ENCODE peak calls at places on chromosome X, in six cellular contexts. I is GM20000, O is H1, W is colonic mucosa, Q is PC-9, L is lung. D is an unnamed sample.

GRCh38 chrX:103845165-103845653 is 13.2 kb upstream of the RAB9B start:
- DNase-seq in I (peak; percentile 31), O (peak; percentile 29), W (peak; percentile 80), Q (peak; percentile 36), L (peak; percentile 56), D (peak; percentile 23)

GRCh38 chrX:111519215-111519614 is 7.8 kb downstream of the SERTM2 start:
- DNase-seq in I (no peak), O (no peak), W (no peak), Q (no peak), L (no peak), D (no peak)

GRCh38 chrX:27735914-27736313 is 71.9 kb upstream of the MAGEB10 start:
- DNase-seq in I (no peak), O (no peak), W (no peak), Q (no peak), L (no peak), D (no peak)

GRCh38 chrX:48910926-48911406 is 480 bp downstream of the SLC35A2 start:
- DNase-seq in I (no peak), O (no peak), W (no peak), Q (no peak), L (no peak), D (no peak)

GRCh38 chrX:154064637-154065435 is 32.7 kb downstream of the MECP2 start:
- DNase-seq in I (no peak), O (no peak), W (no peak), Q (no peak), L (no peak), D (no peak)

GRCh38 chrX:26008042-26008441 is 130.1 kb upstream of the MAGEB18 start:
- DNase-seq in I (no peak), O (no peak), W (no peak), Q (no peak), L (no peak), D (no peak)

GRCh38 chrX:113399501-113400192 is 559.0 kb upstream of the AMOT start:
- DNase-seq in I (no peak), O (no peak), W (no peak), Q (peak; percentile 61), L (no peak), D (no peak)

GRCh38 chrX:24081661-24082154 is 27.0 kb downstream of the EIF2S3 start:
- DNase-seq in I (no peak), O (peak; percentile 9), W (peak; percentile 58), Q (peak; percentile 77), L (no peak), D (peak; percentile 70)

GRCh38 chrX:7147978-7148824 is at the start of gene PUDP:
- DNase-seq in I (peak; percentile 92), O (no peak), W (peak; percentile 88), Q (peak; percentile 75), L (peak; percentile 87), D (peak; percentile 89)

GRCh38 chrX:129979207-129979920 is 3.1 kb upstream of the BCORL1 start:
- DNase-seq in I (no peak), O (no peak), W (peak; percentile 20), Q (no peak), L (no peak), D (no peak)

GRCh38 chrX:123217077-123217476 is 33.0 kb downstream of the GRIA3 start:
- DNase-seq in I (no peak), O (no peak), W (no peak), Q (no peak), L (no peak), D (no peak)

GRCh38 chrX:101619336-101619735 is 1.5 kb upstream of the ARMCX6 start:
- DNase-seq in I (no peak), O (no peak), W (no peak), Q (no peak), L (no peak), D (no peak)

GRCh38 chrX:48975041-48975440 is 3.4 kb upstream of the KCND1 start:
- DNase-seq in I (no peak), O (no peak), W (no peak), Q (no peak), L (no peak), D (no peak)

GRCh38 chrX:37353646-37354045 is 4.5 kb downstream of the PRRG1 start:
- DNase-seq in I (no peak), O (no peak), W (no peak), Q (peak; percentile 33), L (no peak), D (no peak)

GRCh38 chrX:37347420-37347819 is 1.7 kb upstream of the PRRG1 start:
- DNase-seq in I (no peak), O (no peak), W (no peak), Q (no peak), L (no peak), D (no peak)

GRCh38 chrX:37349131-37350033 is at the start of gene PRRG1:
- DNase-seq in I (no peak), O (peak; percentile 41), W (peak; percentile 78), Q (peak; percentile 69), L (peak; percentile 70), D (peak; percentile 83)

GRCh38 chrX:37350034-37350365 is 836 bp downstream of the PRRG1 start:
- DNase-seq in I (no peak), O (no peak), W (no peak), Q (no peak), L (no peak), D (no peak)

GRCh38 chrX:37348237-37349130 is 680 bp upstream of the PRRG1 start:
- DNase-seq in I (no peak), O (no peak), W (no peak), Q (no peak), L (no peak), D (no peak)
- TF ChIP-seq CTCF in I (no peak), O (no peak), W (no peak), Q (no peak), L (no peak), D (no peak)

DNA sequence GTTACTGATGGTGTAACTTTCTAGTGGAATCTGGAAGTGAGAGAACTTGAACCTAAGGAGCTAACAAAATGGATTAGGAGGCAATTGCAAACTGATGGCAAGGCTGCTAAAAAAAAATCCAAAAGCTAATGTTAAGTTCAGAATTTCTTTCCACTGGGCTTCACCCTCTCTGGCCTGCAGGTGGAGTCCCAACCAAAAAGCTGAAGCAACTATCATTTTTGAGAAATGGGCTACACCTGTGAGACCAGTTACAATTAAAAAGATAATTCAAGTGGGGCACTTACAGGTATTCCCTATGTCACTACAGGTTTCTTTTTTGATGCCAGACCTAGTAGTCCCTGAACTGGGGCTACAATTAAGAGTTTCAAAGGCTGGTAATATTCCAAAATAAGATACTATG is 142.1 kb upstream of the FTHL17 start:
- DNase-seq in I (peak; percentile 11), O (no peak), W (no peak), Q (no peak), L (no peak), D (no peak)
- TF ChIP-seq CTCF in I (no peak), O (no peak), W (peak; percentile 38), Q (peak; percentile 68), L (no peak), D (no peak)

DNA sequence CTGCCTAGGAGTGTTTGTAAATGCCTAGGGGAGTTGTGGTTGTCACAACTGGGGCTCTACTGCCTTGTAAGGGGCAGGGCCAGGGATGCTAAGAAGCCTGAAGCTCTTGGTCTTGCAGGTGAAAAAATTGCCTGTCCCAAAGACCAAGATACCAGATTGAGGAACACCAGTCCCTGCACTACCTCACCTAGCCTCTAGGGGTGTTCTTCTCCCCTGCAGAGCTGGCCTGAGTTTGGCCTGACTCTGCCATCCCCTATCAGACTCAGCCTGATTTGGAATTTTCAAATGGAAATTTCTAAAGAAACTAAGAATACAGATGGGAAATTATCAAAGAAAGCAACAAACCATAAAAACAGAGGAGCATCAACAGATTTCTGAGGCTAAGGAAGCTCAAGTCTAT is 90.4 kb downstream of the ZC4H2 start:
- DNase-seq in I (no peak), O (no peak), W (peak; percentile 30), Q (no peak), L (no peak), D (no peak)
- TF ChIP-seq CTCF in I (peak; percentile 1), O (peak; percentile 58), W (peak; percentile 65), Q (peak; percentile 60), L (no peak), D (no peak)

GRCh38 chrX:73401591-73402266 is 45.1 kb upstream of the CDX4 start:
- DNase-seq in I (no peak), O (no peak), W (no peak), Q (no peak), L (no peak), D (no peak)

GRCh38 chrX:73398185-73398914 is 48.5 kb upstream of the CDX4 start:
- DNase-seq in I (no peak), O (no peak), W (no peak), Q (no peak), L (no peak), D (no peak)

DNA sequence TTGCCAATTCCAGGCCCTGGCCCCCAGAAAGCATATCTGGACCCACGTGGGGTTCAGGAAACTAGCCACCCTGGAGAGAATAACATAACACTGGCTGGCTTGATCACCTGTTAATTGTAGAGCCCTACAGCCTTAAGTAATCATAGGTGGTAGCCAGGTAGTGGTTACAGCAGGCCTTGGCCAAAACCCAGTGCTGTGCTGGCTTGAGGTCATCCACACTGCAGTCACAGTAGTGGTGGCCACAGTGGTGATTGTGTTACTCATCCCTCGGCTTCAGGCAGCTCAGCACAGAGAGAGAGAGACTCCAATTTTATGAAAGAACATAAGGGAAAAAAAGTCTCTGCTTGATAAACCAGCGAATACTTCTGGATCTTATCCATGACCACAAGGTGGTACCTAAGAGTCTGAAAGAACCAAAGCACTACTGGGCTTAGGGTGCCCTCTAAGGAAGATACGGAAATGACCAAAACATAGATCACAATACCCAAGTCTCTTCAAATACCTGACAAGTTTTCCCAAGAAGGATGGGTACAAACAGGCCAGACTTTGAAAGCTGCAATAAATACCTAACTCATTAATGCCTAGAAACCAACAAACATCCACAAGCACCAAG is 46.6 kb upstream of the CDX4 start:
- DNase-seq in I (no peak), O (no peak), W (no peak), Q (no peak), L (no peak), D (no peak)
- TF ChIP-seq CTCF in I (no peak), O (no peak), W (no peak), Q (no peak), L (no peak), D (no peak)

GRCh38 chrX:17977696-17978095 is 116.6 kb upstream of the RAI2 start:
- DNase-seq in I (no peak), O (no peak), W (no peak), Q (no peak), L (no peak), D (no peak)
- TF ChIP-seq CTCF in I (no peak), O (no peak), W (no peak), Q (no peak), L (no peak), D (no peak)

GRCh38 chrX:9957743-9958142 is 9.4 kb upstream of the CLDN34 start:
- DNase-seq in I (no peak), O (no peak), W (no peak), Q (no peak), L (no peak), D (no peak)
- TF ChIP-seq CTCF in I (no peak), O (no peak), W (no peak), Q (no peak), L (no peak), D (no peak)

D was measured in mucosa of descending colon.